ENCODE peak calls at places on chromosomes 4 and X, in five cellular contexts. One of them, this sample, is unnamed.

GRCh38 chrX:49262603-49263002 is 1.9 kb downstream of the FOXP3 start:
- DNase-seq in BJ: no peak
- DNase-seq in RCC 7860: no peak
- DNase-seq in left colon: no peak
- DNase-seq in cardiac fibroblast: no peak
- DNase-seq in this sample: no peak

GRCh38 chrX:119028733-119029110 is 44.1 kb upstream of the CT47C1 start:
- DNase-seq in cardiac fibroblast: no peak
- DNase-seq in BJ: no peak
- DNase-seq in left colon: no peak
- DNase-seq in RCC 7860: no peak
- DNase-seq in this sample: no peak

GRCh38 chr4:99134586-99134985 is 9.5 kb downstream of the ADH4 start:
- DNase-seq in left colon: no peak
- DNase-seq in cardiac fibroblast: no peak
- DNase-seq in BJ: no peak
- DNase-seq in RCC 7860: no peak
- DNase-seq in this sample: no peak

GRCh38 chr4:148026022-148026421 is 294.1 kb downstream of the ARHGAP10 start:
- DNase-seq in left colon: no peak
- DNase-seq in RCC 7860: no peak
- DNase-seq in cardiac fibroblast: peak; percentile 76
- DNase-seq in BJ: peak; percentile 73
- DNase-seq in this sample: peak; percentile 6

GRCh38 chrX:153580700-153581386 is 18.1 kb downstream of the CCNQ start:
- DNase-seq in RCC 7860: no peak
- DNase-seq in left colon: peak; percentile 48
- DNase-seq in cardiac fibroblast: no peak
- DNase-seq in BJ: no peak
- DNase-seq in this sample: no peak

GRCh38 chrX:117895418-117895817 is 221.2 kb downstream of the KLHL13 start:
- DNase-seq in left colon: no peak
- DNase-seq in BJ: no peak
- DNase-seq in cardiac fibroblast: no peak
- DNase-seq in RCC 7860: no peak
- DNase-seq in this sample: no peak

GRCh38 chrX:31236231-31236630 is 164.4 kb upstream of the FTHL17 start:
- DNase-seq in cardiac fibroblast: no peak
- DNase-seq in BJ: no peak
- DNase-seq in RCC 7860: no peak
- DNase-seq in left colon: no peak
- DNase-seq in this sample: no peak

GRCh38 chrX:106726485-106727437 is at the start of gene RNF128:
- DNase-seq in RCC 7860: peak; percentile 38
- DNase-seq in cardiac fibroblast: peak; percentile 12
- DNase-seq in left colon: peak; percentile 76
- DNase-seq in BJ: no peak
- DNase-seq in this sample: peak; percentile 67

GRCh38 chrX:43804021-43804420 is 78.2 kb downstream of the MAOB start:
- DNase-seq in left colon: no peak
- DNase-seq in BJ: no peak
- DNase-seq in cardiac fibroblast: no peak
- DNase-seq in RCC 7860: no peak
- DNase-seq in this sample: peak; percentile 2

GRCh38 chrX:45801554-45801953 is 600.9 kb upstream of the DIPK2B start:
- DNase-seq in BJ: no peak
- DNase-seq in left colon: no peak
- DNase-seq in cardiac fibroblast: peak; percentile 71
- DNase-seq in RCC 7860: peak; percentile 41
- DNase-seq in this sample: peak; percentile 38

GRCh38 chr4:94338681-94339351 is 3.8 kb downstream of the HPGDS start:
- DNase-seq in left colon: no peak
- DNase-seq in BJ: no peak
- DNase-seq in RCC 7860: no peak
- DNase-seq in cardiac fibroblast: no peak
- DNase-seq in this sample: no peak

GRCh38 chr4:185512516-185512915 is 22.8 kb downstream of the PDLIM3 start:
- DNase-seq in BJ: peak; percentile 9
- DNase-seq in RCC 7860: no peak
- DNase-seq in cardiac fibroblast: peak; percentile 72
- DNase-seq in left colon: no peak
- DNase-seq in this sample: peak; percentile 62

GRCh38 chr4:19224820-19225219 is 1026.9 kb upstream of the SLIT2 start:
- DNase-seq in cardiac fibroblast: peak; percentile 66
- DNase-seq in BJ: no peak
- DNase-seq in RCC 7860: peak; percentile 33
- DNase-seq in left colon: no peak
- DNase-seq in this sample: peak; percentile 45

GRCh38 chrX:8748855-8749254 is 16.9 kb upstream of the ANOS1 start:
- DNase-seq in left colon: no peak
- DNase-seq in cardiac fibroblast: peak; percentile 34
- DNase-seq in RCC 7860: peak; percentile 5
- DNase-seq in BJ: no peak
- DNase-seq in this sample: peak; percentile 52

GRCh38 chr4:74397748-74398426 is 32.9 kb downstream of the EREG start:
- DNase-seq in RCC 7860: no peak
- DNase-seq in left colon: no peak
- DNase-seq in cardiac fibroblast: no peak
- DNase-seq in BJ: no peak
- DNase-seq in this sample: no peak

GRCh38 chr4:26124753-26125236 is 196.0 kb upstream of the RBPJ start:
- DNase-seq in BJ: no peak
- DNase-seq in cardiac fibroblast: peak; percentile 32
- DNase-seq in RCC 7860: no peak
- DNase-seq in left colon: no peak
- DNase-seq in this sample: peak; percentile 44

GRCh38 chrX:65985922-65986588 is 53.8 kb downstream of the VSIG4 start:
- DNase-seq in left colon: no peak
- DNase-seq in RCC 7860: peak; percentile 15
- DNase-seq in cardiac fibroblast: peak; percentile 70
- DNase-seq in BJ: no peak
- DNase-seq in this sample: peak; percentile 75

GRCh38 chrX:46587158-46587557 is 13.6 kb downstream of the CHST7 start:
- DNase-seq in cardiac fibroblast: peak; percentile 81
- DNase-seq in RCC 7860: peak; percentile 14
- DNase-seq in left colon: no peak
- DNase-seq in BJ: no peak
- DNase-seq in this sample: peak; percentile 83

GRCh38 chrX:50852524-50852923 is 38.5 kb upstream of the SHROOM4 start:
- DNase-seq in cardiac fibroblast: no peak
- DNase-seq in left colon: no peak
- DNase-seq in BJ: no peak
- DNase-seq in RCC 7860: no peak
- DNase-seq in this sample: no peak

GRCh38 chr4:7020290-7020689 is 22.9 kb upstream of the TADA2B start:
- DNase-seq in RCC 7860: no peak
- DNase-seq in cardiac fibroblast: no peak
- DNase-seq in left colon: no peak
- DNase-seq in BJ: no peak
- DNase-seq in this sample: no peak

GRCh38 chr4:6308890-6309643 is 39.4 kb downstream of the WFS1 start:
- DNase-seq in left colon: no peak
- DNase-seq in cardiac fibroblast: no peak
- DNase-seq in BJ: no peak
- DNase-seq in RCC 7860: no peak
- DNase-seq in this sample: no peak